ENCODE peak calls at places on chromosomes 13 and 19, in four cellular contexts. C is GM12891, Q is K562, H is GM12878. N is an unnamed sample.

GRCh38 chr19:48738557-48739399 is 1.6 kb downstream of the RASIP1 start:
- DNase-seq in C (peak), H (peak), Q (peak), N (peak)

GRCh38 chr13:24038405-24038804 is 122.1 kb upstream of the SPATA13 start:
- DNase-seq in H (no peak), Q (no peak), C (no peak), N (no peak)

GRCh38 chr13:37306778-37307544 is 201.5 kb upstream of the CSNK1A1L start:
- DNase-seq in C (no peak), Q (no peak), H (no peak), N (no peak)

GRCh38 chr19:44818470-44818856 is 9.6 kb downstream of the BCAM start:
- DNase-seq in Q (no peak), H (no peak), C (no peak), N (no peak)

GRCh38 chr13:52827839-52828238 is 20.6 kb downstream of the PCDH8 start:
- DNase-seq in Q (no peak), C (no peak), H (no peak), N (no peak)

GRCh38 chr19:14477417-14478112 is 2.4 kb upstream of the PTGER1 start:
- DNase-seq in H (no peak), Q (no peak), C (no peak), N (no peak)

GRCh38 chr13:73259061-73259908 is 200.5 kb downstream of the KLF5 start:
- DNase-seq in H (no peak), C (no peak), Q (no peak), N (no peak)

GRCh38 chr19:2231621-2232221 is 4.4 kb downstream of the PLEKHJ1 start:
- DNase-seq in Q (no peak), H (no peak), C (no peak), N (peak)

GRCh38 chr13:41633776-41634175 is 176.4 kb downstream of the RGCC start:
- DNase-seq in H (no peak), Q (no peak), C (no peak), N (no peak)

GRCh38 chr19:2270157-2270571 is 11.8 kb downstream of the PEAK3 start:
- DNase-seq in C (no peak), H (no peak), Q (peak), N (peak)

GRCh38 chr19:46890423-46891170 is 29.8 kb downstream of the ARHGAP35 start:
- DNase-seq in H (no peak), Q (no peak), C (no peak), N (no peak)

DNA sequence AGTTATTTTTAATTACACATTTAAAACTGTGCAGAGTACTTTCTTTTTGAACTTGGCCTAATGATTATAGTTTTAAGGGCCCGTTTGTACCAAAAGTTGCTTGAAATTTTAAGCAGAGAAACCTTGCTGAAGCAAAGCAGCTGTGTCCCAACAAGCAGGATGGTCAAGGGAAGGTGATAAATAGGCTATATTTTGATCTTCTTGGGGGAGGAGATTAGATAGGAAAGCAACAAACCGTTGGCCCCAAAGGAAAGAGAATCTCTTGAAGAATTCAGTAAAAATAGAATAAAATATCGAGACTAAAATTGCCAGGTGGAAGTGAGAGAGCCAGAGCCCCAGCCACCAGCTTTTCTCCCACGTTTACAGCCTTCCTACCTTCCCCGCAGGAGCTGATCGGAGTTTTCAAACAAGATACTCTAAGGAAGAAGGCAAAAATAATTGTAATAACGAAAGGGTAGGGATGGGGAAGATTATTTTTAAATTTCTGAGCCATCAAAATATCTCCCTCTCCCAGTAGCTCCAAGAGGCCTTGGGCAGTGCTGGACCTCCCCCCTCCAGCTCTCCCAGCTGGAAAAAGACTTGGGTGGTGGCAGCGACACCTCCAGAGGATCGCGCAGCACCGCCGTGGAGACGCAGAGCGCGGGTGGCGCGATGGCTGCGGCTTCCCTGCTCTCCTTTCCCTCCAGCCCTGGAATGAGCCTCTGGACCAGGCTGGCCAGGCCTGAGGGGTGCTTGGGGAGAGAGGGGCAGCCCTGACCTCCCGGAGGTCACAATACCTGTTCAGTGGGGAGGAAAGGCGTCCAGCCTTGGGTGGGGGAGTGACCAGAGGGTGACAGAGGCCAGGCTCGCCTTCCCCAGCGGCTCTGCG is 5.8 kb downstream of the ZIC2 start:
- DNase-seq in Q (no peak), H (no peak), C (no peak), N (no peak)
- TF ChIP-seq SPI1 in Q (no peak), H (no peak), C (no peak), N (no peak)

GRCh38 chr19:802888-803561 is 5.8 kb downstream of the PTBP1 start:
- DNase-seq in Q (no peak), H (no peak), C (no peak), N (peak)

GRCh38 chr19:801861-802496 is 4.7 kb downstream of the PTBP1 start:
- DNase-seq in Q (no peak), C (no peak), H (no peak), N (peak)

GRCh38 chr19:802497-802887 is 5.2 kb downstream of the PTBP1 start:
- DNase-seq in C (no peak), Q (no peak), H (no peak), N (no peak)

GRCh38 chr19:800360-801029 is 3.2 kb downstream of the PTBP1 start:
- DNase-seq in Q (peak), C (no peak), H (no peak), N (peak)

GRCh38 chr19:801030-801860 is 4.0 kb downstream of the PTBP1 start:
- DNase-seq in Q (no peak), C (no peak), H (no peak), N (peak)
- TF ChIP-seq SPI1 in Q (no peak), C (no peak), H (no peak), N (no peak)

GRCh38 chr19:1047696-1048147 is 7.8 kb downstream of the ABCA7 start:
- DNase-seq in H (no peak), Q (peak), C (no peak), N (no peak)
- TF ChIP-seq SPI1 in H (no peak), Q (no peak), C (no peak), N (no peak)

GRCh38 chr19:12782174-12782423 is 6.7 kb upstream of the HOOK2 start:
- DNase-seq in C (no peak), H (no peak), Q (no peak), N (no peak)

GRCh38 chr19:12783226-12783848 is 7.9 kb upstream of the JUNB start:
- DNase-seq in H (no peak), C (no peak), Q (peak), N (no peak)

GRCh38 chr19:12783849-12784393 is 7.4 kb upstream of the JUNB start:
- DNase-seq in C (no peak), H (no peak), Q (peak), N (no peak)

GRCh38 chr19:12784394-12784870 is 6.9 kb upstream of the JUNB start:
- DNase-seq in H (no peak), C (no peak), Q (peak), N (no peak)

GRCh38 chr19:12782424-12783225 is 7.3 kb upstream of the HOOK2 start:
- DNase-seq in H (no peak), Q (peak), C (no peak), N (peak)
- TF ChIP-seq SPI1 in H (peak), Q (no peak), C (peak), N (no peak)

GRCh38 chr13:97224544-97225324 is 2.6 kb downstream of the MBNL2 start:
- DNase-seq in H (no peak), C (no peak), Q (no peak), N (no peak)
- TF ChIP-seq SPI1 in H (no peak), C (no peak), Q (no peak), N (no peak)

GRCh38 chr19:8643860-8644653 is 13.6 kb downstream of the NFILZ start:
- DNase-seq in H (no peak), Q (no peak), C (no peak), N (no peak)

DNA sequence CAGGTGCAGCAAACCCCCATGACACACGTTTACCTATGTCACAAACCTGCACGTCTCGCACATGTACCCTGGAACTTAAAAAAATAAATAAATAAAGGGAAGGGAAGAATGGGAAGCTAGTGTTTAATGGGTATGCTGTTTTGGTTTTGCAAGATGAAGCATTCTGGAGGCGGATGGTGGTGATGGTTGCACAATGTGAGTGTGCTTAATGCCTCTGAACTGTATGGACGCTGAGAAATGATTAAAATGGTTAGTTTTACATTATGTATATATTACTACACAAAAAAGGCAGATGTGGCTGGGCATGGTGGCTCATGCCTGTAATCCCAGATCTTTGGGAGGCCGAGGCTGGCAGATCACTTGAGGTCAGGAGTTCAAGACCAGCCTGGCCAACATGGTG is 17.8 kb downstream of the NFILZ start:
- DNase-seq in H (no peak), Q (no peak), C (no peak), N (peak)
- TF ChIP-seq SPI1 in H (no peak), Q (no peak), C (no peak), N (no peak)

GRCh38 chr13:34522818-34523217 is 419.3 kb upstream of the NBEA start:
- DNase-seq in C (no peak), H (no peak), Q (no peak), N (no peak)
- TF ChIP-seq SPI1 in C (no peak), H (no peak), Q (no peak), N (no peak)

DNA sequence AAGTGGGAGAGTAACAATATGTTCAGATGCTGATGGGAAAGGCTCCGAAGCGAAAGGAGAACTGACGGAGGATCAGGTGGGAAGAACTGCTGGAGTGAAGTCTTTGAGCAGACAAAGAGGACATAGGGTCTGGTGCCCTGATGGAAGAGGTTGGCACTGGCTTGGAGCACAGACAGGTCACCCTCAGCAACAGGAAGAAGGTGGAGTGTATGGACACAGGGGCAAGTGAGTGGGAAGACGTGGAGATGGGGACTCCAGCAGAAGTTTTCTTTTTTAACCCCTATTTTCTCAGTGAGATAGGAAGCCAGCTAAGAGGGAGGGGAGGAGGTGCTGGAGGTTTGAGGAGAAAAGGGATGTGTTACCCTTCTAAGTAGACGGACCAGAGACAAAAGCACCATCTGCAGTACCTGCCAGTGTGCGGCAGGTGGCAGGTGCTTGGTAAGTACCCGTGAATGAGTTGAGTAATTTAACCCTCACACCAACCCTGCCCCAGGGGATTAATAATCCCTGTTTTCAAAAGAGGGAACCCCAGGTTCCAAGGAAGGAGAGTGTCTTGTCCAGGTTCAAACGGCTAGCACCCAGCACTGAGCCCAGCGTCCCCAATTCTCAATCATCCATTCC is 11.2 kb downstream of the HAS1 start:
- DNase-seq in H (no peak), C (no peak), Q (peak), N (no peak)
- TF ChIP-seq SPI1 in H (no peak), C (peak), Q (no peak), N (no peak)

DNA sequence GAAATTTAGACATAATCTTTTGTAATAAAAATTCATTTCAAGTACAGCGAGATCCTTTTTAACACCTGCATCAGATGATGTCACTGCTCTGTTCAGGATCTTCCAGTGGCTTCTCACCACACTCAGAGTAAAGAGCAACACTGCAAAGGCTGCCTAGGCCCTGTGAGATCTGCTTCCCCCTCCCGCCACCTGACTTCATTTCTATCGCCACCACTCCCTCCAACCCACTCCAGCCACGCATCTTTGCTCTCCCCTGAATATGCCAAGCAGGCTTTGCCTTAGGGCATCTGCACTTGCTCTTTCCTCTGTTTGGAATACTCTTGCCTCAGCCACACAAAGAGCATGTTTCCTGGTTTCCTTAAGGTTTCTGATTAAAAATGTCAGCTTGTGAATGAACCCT is 58.3 kb downstream of the MBNL2 start:
- DNase-seq in C (no peak), H (no peak), Q (no peak), N (no peak)
- TF ChIP-seq SPI1 in C (no peak), H (no peak), Q (no peak), N (no peak)